ENCODE peak calls at places on chromosomes 7 and 10, in four cellular contexts. H is thoracic aorta, O is left ventricle myocardium inferior, D is colonic mucosa. F is an unnamed sample.

GRCh38 chr7:155357573-155358041 is 59.9 kb downstream of the INSIG1 start:
- DNase-seq in H (no peak), O (no peak), D (no peak), F (no peak)

GRCh38 chr7:104967595-104967994 is 46.4 kb upstream of the KMT2E start:
- DNase-seq in H (no peak), O (no peak), D (no peak), F (no peak)

GRCh38 chr7:28921822-28922221 is 36.3 kb downstream of the TRIL start:
- DNase-seq in H (no peak), O (no peak), D (peak; percentile 59), F (no peak)

GRCh38 chr10:30436200-30436599 is 2.2 kb downstream of the MAP3K8 start:
- DNase-seq in H (no peak), O (no peak), D (peak; percentile 49), F (no peak)

GRCh38 chr10:62335326-62335725 is 38.8 kb upstream of the ZNF365 start:
- DNase-seq in H (no peak), O (no peak), D (no peak), F (no peak)

GRCh38 chr10:5456563-5456962 is 42.8 kb downstream of the CALML5 start:
- DNase-seq in H (no peak), O (no peak), D (peak; percentile 17), F (no peak)

GRCh38 chr7:113159746-113160339 is 41.5 kb upstream of the SMIM30 start:
- DNase-seq in H (no peak), O (no peak), D (no peak), F (no peak)

GRCh38 chr10:78619244-78619851 is 449.4 kb upstream of the ZMIZ1 start:
- DNase-seq in H (no peak), O (no peak), D (no peak), F (no peak)

GRCh38 chr7:151732292-151732691 is 144.6 kb downstream of the PRKAG2 start:
- DNase-seq in H (no peak), O (no peak), D (no peak), F (peak; percentile 11)

GRCh38 chr10:48811461-48811860 is 126.8 kb downstream of the WDFY4 start:
- DNase-seq in H (no peak), O (no peak), D (no peak), F (no peak)

GRCh38 chr10:3786295-3786981 is 1.4 kb upstream of the KLF6 start:
- DNase-seq in H (no peak), O (no peak), D (peak; percentile 50), F (peak; percentile 63)

GRCh38 chr7:22433710-22434460 is 66.1 kb downstream of the STEAP1B start:
- DNase-seq in H (no peak), O (peak; percentile 16), D (no peak), F (no peak)

GRCh38 chr7:40810274-40810673 is 675.5 kb downstream of the SUGCT start:
- DNase-seq in H (no peak), O (no peak), D (no peak), F (no peak)

GRCh38 chr10:102523250-102524029 is 19.7 kb downstream of the SUFU start:
- DNase-seq in H (no peak), O (no peak), D (no peak), F (no peak)

GRCh38 chr7:102404005-102404861 is 8.1 kb downstream of the PRKRIP1 start:
- DNase-seq in H (no peak), O (no peak), D (peak; percentile 26), F (no peak)

GRCh38 chr7:131493559-131493958 is 62.9 kb downstream of the PODXL start:
- DNase-seq in H (no peak), O (no peak), D (no peak), F (no peak)

GRCh38 chr7:99041526-99041925 is 102.4 kb downstream of the SMURF1 start:
- DNase-seq in H (no peak), O (no peak), D (peak; percentile 67), F (peak; percentile 60)
- H3K36me3 ChIP-seq in H (peaks cover 41% of the 10 kb centered on the region), O (peaks cover 92% of the 10 kb centered on the region), D (peaks cover 19% of the 10 kb centered on the region), F (peaks cover 7% of the 10 kb centered on the region)

DNA sequence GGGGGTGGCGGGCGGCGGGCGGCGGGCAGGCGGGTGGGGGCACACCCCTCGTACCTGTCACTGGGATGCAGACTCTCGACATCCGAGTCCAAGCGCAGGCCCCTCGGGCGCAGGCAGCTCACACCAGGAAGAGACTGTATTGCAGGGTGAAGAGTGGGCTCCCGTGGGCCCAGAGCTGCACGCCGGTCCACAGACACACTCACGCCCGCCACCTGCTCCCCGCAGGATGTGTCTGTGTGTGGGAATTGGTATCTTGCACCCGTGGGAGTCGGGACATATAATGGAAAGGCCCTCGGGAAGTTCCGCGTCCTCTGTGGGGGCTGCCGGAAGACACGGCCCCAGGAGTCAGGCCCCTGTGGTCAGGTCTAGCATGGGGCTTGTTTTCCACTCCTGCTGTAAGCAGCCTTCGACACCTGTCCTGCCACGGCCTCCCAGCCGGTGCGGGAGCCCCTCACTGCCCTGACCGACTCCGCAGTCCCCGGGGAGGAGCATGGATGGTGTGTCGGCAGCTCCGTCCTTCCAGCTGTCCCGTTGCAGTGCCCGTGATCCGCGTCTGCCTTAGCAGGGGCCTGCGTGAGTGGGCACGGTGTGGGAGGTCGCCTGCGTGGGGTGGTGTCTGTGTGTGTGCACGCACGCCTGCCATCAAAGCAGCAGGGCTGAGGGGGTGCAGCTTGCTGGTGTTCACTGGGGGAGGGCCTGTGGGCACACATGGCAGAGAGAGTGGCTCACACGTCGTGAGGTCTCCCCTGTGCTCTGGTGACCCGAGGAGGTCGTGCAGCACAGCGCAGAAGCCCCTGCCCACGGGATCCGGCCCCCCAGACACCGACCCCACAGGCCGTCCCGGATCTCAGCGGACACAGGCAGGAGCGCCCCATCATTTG is 10.1 kb downstream of the MAFK start:
- DNase-seq in H (no peak), O (no peak), D (no peak), F (peak; percentile 48)
- H3K4me1 ChIP-seq in H (peaks cover 34% of the 10 kb centered on the region), O (peaks cover 64% of the 10 kb centered on the region), D (peaks cover 9% of the 10 kb centered on the region), F (peaks cover 25% of the 10 kb centered on the region)

GRCh38 chr7:95191793-95192192 is 132.5 kb downstream of the PON1 start:
- DNase-seq in H (no peak), O (no peak), D (no peak), F (no peak)

GRCh38 chr7:95190515-95190914 is 133.8 kb downstream of the PON1 start:
- DNase-seq in H (no peak), O (no peak), D (no peak), F (no peak)
- TF ChIP-seq CTCF in H (no peak), O (no peak), D (no peak), F (no peak)

DNA sequence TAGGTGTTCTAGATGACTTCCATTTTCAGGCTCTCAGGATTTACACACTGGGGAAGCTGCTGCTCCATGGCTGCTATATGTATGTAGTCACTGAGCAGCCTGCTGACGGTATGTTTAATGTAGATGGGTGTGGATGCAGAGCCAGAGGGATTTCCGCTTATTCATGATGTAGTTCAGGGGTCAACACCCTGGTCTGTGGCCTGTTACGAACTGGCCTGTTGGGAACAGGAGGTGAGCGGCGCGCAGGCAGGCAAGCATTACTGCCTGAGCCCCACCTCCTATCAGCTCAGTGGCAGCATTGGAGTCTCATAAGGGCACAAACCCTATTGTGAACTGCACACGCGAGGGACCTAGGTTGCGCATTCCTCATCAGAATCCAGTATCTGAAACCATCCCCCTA is 34.0 kb downstream of the DNAJB6 start:
- DNase-seq in H (no peak), O (no peak), D (no peak), F (no peak)
- H3K36me3 ChIP-seq in H (peaks cover 62% of the 10 kb centered on the region), O (peaks cover 78% of the 10 kb centered on the region), D (peaks cover 22% of the 10 kb centered on the region), F (peaks cover 6% of the 10 kb centered on the region)

GRCh38 chr7:150382123-150382843 is 3.2 kb downstream of the ZNF775 start:
- DNase-seq in H (no peak), O (no peak), D (peak; percentile 72), F (peak; percentile 68)

GRCh38 chr7:150381785-150382122 is 2.6 kb downstream of the ZNF775 start:
- DNase-seq in H (no peak), O (no peak), D (no peak), F (no peak)

GRCh38 chr7:150381096-150381495 is 2.0 kb downstream of the ZNF775 start:
- DNase-seq in H (no peak), O (no peak), D (no peak), F (no peak)

GRCh38 chr7:150383710-150384397 is 4.7 kb downstream of the ZNF775 start:
- DNase-seq in H (no peak), O (no peak), D (peak; percentile 90), F (peak; percentile 86)

DNA sequence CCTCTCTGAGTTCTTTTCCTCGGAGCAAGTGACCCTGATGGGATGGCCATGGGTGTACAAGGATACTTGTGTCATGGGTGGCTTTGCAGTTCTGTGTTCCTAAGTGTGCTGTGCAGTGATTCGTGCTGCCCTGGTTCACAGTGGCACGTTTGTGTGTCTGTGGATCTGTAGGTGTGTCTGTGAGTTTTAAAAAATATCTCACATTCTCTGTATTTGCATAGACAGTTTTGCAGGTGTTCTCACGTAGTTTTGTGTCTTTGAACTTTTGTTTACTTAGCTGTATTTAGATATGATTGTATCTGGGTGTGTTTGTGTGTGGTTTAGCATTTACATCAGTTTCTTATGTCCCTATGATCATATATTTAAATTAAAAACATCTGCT is 3.7 kb downstream of the ZNF775 start:
- DNase-seq in H (no peak), O (no peak), D (no peak), F (no peak)
- H3K4me1 ChIP-seq in H (peaks cover 13% of the 10 kb centered on the region), O (peaks cover 42% of the 10 kb centered on the region), D (peaks cover 19% of the 10 kb centered on the region), F (peaks cover 42% of the 10 kb centered on the region)

GRCh38 chr7:94647295-94647694 is 8.6 kb downstream of the SGCE start:
- DNase-seq in H (no peak), O (no peak), D (no peak), F (no peak)
- TF ChIP-seq CTCF in H (no peak), O (no peak), D (no peak), F (no peak)

DNA sequence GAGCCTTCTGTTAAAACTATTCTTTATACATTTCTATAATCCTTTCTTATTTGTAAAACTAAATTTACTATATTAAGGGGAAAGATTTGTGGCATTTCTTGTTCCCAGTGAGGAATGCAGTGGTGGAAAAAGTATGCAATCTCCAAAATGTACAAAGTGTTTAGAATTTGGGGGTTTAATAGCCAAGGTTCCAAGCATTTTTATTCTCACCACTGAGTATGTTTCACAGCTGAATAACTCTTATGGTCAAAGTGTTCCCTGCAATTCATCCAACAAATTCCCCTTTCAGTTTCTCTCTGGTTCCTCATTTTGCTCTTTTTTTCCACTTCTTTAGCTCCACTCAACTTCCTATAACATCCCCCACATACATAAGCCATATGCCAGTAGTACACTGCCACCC is 4.6 kb downstream of the HECW1 start:
- DNase-seq in H (no peak), O (no peak), D (no peak), F (no peak)
- H3K36me3 ChIP-seq in H (no peaks in the 10 kb centered on the region), O (no peaks in the 10 kb centered on the region), D (no peaks in the 10 kb centered on the region), F (no peaks in the 10 kb centered on the region)

F was measured in mucosa of descending colon.